ENCODE peak calls at places on chromosomes 3 and 15, in six cellular contexts. Y is HCT116, S is HepG2, U is PC-3, L is MM.1S, O is fibroblast of lung. W is an unnamed sample. For H3K4me1, the result is how much of the 10 kb centered on the place peaks cover.

GRCh38 chr3:123799544-123800351 is 84.4 kb downstream of the MYLK start:
- DNase-seq in U (no peak), O (peak), L (no peak), S (peak), Y (no peak), W (peak)

GRCh38 chr15:25909325-25909724 is 46.2 kb upstream of the ATP10A start:
- DNase-seq in Y (no peak), L (no peak), O (no peak), U (no peak), S (no peak), W (no peak)

GRCh38 chr15:68199340-68199739 is 5.8 kb downstream of the CALML4 start:
- DNase-seq in L (no peak), U (no peak), S (no peak), Y (no peak), O (no peak), W (no peak)

GRCh38 chr3:105976211-105976610 is 107.4 kb upstream of the CBLB start:
- DNase-seq in U (no peak), S (no peak), L (no peak), O (peak), Y (no peak), W (no peak)

GRCh38 chr3:107416138-107416537 is 38.9 kb downstream of the CCDC54 start:
- DNase-seq in O (peak), U (no peak), S (no peak), L (no peak), Y (no peak), W (no peak)

GRCh38 chr3:141795719-141796435 is 32.7 kb downstream of the GRK7 start:
- DNase-seq in U (no peak), L (no peak), Y (no peak), S (no peak), O (peak), W (peak)

GRCh38 chr3:171339606-171340005 is 120.6 kb downstream of the TNIK start:
- DNase-seq in O (no peak), U (no peak), S (no peak), L (no peak), Y (no peak), W (no peak)

GRCh38 chr3:52068055-52068704 is 11.8 kb upstream of the DUSP7 start:
- DNase-seq in U (no peak), S (no peak), L (no peak), O (peak), Y (no peak), W (no peak)

GRCh38 chr3:125593991-125594574 is 1.2 kb downstream of the OSBPL11 start:
- DNase-seq in U (peak), L (peak), S (no peak), O (no peak), Y (no peak), W (peak)

GRCh38 chr3:138914870-138915502 is 32.0 kb downstream of the FOXL2 start:
- DNase-seq in S (peak), L (no peak), O (peak), Y (no peak), U (peak), W (no peak)

GRCh38 chr3:21859124-21859781 is 108.2 kb upstream of the ZNF385D start:
- DNase-seq in O (no peak), L (no peak), U (no peak), Y (no peak), S (no peak), W (peak)

GRCh38 chr15:46277994-46278885 is 643.4 kb downstream of the SQOR start:
- DNase-seq in L (no peak), Y (no peak), O (no peak), S (no peak), U (no peak), W (peak)

GRCh38 chr15:62958528-62958927 is 84.0 kb upstream of the TPM1 start:
- DNase-seq in S (no peak), L (no peak), Y (no peak), O (no peak), U (peak), W (no peak)

GRCh38 chr3:186058225-186058624 is 50.7 kb downstream of the ETV5 start:
- DNase-seq in S (no peak), O (no peak), Y (no peak), U (no peak), L (no peak), W (no peak)

GRCh38 chr15:29669823-29670222 is 152.4 kb downstream of the TJP1 start:
- DNase-seq in L (no peak), S (no peak), O (peak), Y (no peak), U (peak), W (no peak)

GRCh38 chr15:29672446-29672845 is 149.8 kb downstream of the TJP1 start:
- DNase-seq in Y (no peak), O (no peak), U (no peak), S (no peak), L (no peak), W (no peak)

GRCh38 chr15:29670266-29670665 is 152.0 kb downstream of the TJP1 start:
- DNase-seq in S (no peak), U (peak), Y (no peak), O (peak), L (no peak), W (no peak)

GRCh38 chr15:29670945-29671307 is 151.3 kb downstream of the TJP1 start:
- DNase-seq in S (peak), Y (no peak), O (peak), U (peak), L (no peak), W (no peak)

GRCh38 chr15:29671308-29671981 is 150.8 kb downstream of the TJP1 start:
- DNase-seq in U (peak), O (peak), L (no peak), S (no peak), Y (no peak), W (no peak)
- H3K4me3 ChIP-seq in U (peak), O (no peak), L (no peak), S (no peak), Y (no peak), W (no peak)

GRCh38 chr15:55741592-55742497 is 1.1 kb downstream of the PRTG start:
- DNase-seq in S (peak), O (no peak), Y (no peak), L (peak), U (peak), W (peak)
- TF ChIP-seq EZH2 in S (no peak), O (no peak), Y (no peak), L (no peak), U (no peak), W (no peak)

GRCh38 chr3:112619295-112619694 is 21.6 kb downstream of the CCDC80 start:
- DNase-seq in Y (no peak), U (peak), S (no peak), L (no peak), O (peak), W (no peak)
- H3K4me1 ChIP-seq in Y (under half), U (under half), S (under half), L (under half), O (under half), W (under half)

DNA sequence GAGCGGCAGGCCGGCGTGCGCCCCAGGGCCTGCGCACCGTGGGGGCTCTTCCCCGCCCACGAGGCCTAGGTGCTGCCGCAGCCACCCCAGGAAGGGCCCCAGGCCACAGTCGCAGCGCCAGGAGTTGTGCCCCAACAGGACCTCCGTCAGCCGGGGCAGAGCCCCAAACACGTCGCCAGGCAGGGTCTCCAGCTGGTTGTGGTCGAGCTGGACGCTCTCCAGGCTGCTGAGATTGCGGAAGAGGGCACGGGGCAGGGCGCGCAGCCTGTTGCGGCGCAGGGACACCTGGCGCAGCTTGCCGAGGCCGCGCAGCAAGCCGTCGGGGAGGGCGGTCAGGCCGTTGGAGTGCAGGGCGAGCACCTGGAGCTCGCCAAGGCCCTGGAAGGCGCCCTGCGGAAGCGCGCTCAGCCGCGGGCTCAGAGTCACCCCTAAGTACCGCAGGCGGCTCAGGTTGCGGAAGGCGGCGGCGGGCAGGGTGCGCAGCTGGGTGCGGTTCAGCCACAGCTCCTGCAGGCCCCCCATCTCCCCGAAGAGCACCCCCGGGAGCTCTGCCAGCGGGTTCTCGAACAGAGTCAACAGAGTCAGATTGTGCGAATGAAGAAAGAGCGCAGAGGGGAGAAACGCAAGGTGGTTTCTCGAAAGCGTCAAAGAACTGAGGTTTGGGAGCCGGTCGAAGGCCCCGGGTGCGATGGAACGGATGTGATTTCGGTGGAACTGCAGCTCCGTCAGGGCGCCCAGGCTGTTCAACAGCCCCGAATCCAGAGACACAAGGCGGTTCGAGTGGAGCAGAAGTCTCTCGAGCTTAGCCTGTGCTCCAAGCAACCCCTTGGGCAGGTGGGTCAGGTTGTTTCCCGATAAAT is 1.9 kb downstream of the GP5 start:
- DNase-seq in S (no peak), U (no peak), Y (no peak), L (no peak), O (peak), W (no peak)
- H3K4me3 ChIP-seq in S (peak), U (no peak), Y (no peak), L (peak), O (no peak), W (peak)

GRCh38 chr3:64685800-64686445 is 1.9 kb downstream of the ADAMTS9 start:
- DNase-seq in U (no peak), Y (peak), L (no peak), O (peak), S (peak), W (peak)
- TF ChIP-seq EZH2 in U (no peak), Y (no peak), L (no peak), O (no peak), S (no peak), W (peak)

GRCh38 chr15:88982946-88983342 is 69.8 kb upstream of the MFGE8 start:
- DNase-seq in S (no peak), L (no peak), O (no peak), U (no peak), Y (no peak), W (no peak)
- H3K4me1 ChIP-seq in S (under half), L (under half), O (under half), U (under half), Y (under half), W (under half)

GRCh38 chr3:122183521-122183892 is at the start of gene CASR:
- DNase-seq in O (no peak), Y (no peak), U (no peak), S (no peak), L (no peak), W (peak)
- H3K4me3 ChIP-seq in O (no peak), Y (no peak), U (no peak), S (no peak), L (no peak), W (peak)